ENCODE peak calls at places on chromosomes 12 and 14, in eight cellular contexts. L, S, I, X, A, O, N and J are unnamed samples.

GRCh38 chr12:121688966-121689365 is 19.5 kb upstream of the MORN3 start:
- DNase-seq in L (no peak), S (no peak), I (no peak), X (no peak), A (no peak), O (no peak), N (no peak), J (no peak)

GRCh38 chr14:66008631-66009030 is 477.5 kb upstream of the CCDC196 start:
- DNase-seq in L (no peak), S (no peak), I (no peak), X (no peak), A (no peak), O (no peak), N (no peak), J (no peak)

GRCh38 chr12:59322473-59322872 is 273.4 kb upstream of the SLC16A7 start:
- DNase-seq in L (no peak), S (no peak), I (no peak), X (no peak), A (no peak), O (no peak), N (no peak), J (no peak)

GRCh38 chr12:115666168-115666567 is 611.3 kb downstream of the MED13L start:
- DNase-seq in L (no peak), S (no peak), I (no peak), X (no peak), A (no peak), O (no peak), N (no peak), J (no peak)

GRCh38 chr12:52082988-52083637 is 3.6 kb downstream of the SMIM41 start:
- DNase-seq in L (peak; percentile 61), S (peak; percentile 64), I (peak; percentile 68), X (no peak), A (no peak), O (peak; percentile 49), N (no peak), J (peak; percentile 71)

GRCh38 chr12:103687262-103687661 is 100.2 kb downstream of the STAB2 start:
- DNase-seq in L (no peak), S (no peak), I (no peak), X (no peak), A (no peak), O (no peak), N (no peak), J (no peak)

GRCh38 chr14:97412933-97413574 is 615.9 kb downstream of the VRK1 start:
- DNase-seq in L (no peak), S (no peak), I (no peak), X (no peak), A (no peak), O (no peak), N (no peak), J (no peak)

GRCh38 chr12:110256780-110257431 is 24.1 kb upstream of the ATP2A2 start:
- DNase-seq in L (peak; percentile 16), S (no peak), I (no peak), X (no peak), A (no peak), O (no peak), N (no peak), J (no peak)

GRCh38 chr12:80183939-80184338 is 84.6 kb downstream of the OTOGL start:
- DNase-seq in L (no peak), S (no peak), I (no peak), X (no peak), A (no peak), O (no peak), N (no peak), J (no peak)

GRCh38 chr12:25284024-25284423 is 33.3 kb upstream of the KRAS start:
- DNase-seq in L (peak; percentile 23), S (no peak), I (peak; percentile 19), X (no peak), A (no peak), O (no peak), N (no peak), J (no peak)

GRCh38 chr12:111777345-111778045 is 10.8 kb downstream of the ALDH2 start:
- DNase-seq in L (peak; percentile 84), S (no peak), I (peak; percentile 82), X (no peak), A (no peak), O (no peak), N (no peak), J (no peak)

GRCh38 chr12:104132351-104132956 is 5.6 kb downstream of the NFYB start:
- DNase-seq in L (no peak), S (no peak), I (no peak), X (no peak), A (no peak), O (no peak), N (no peak), J (no peak)

GRCh38 chr14:54606178-54606577 is 39.2 kb downstream of the SAMD4A start:
- DNase-seq in L (no peak), S (no peak), I (no peak), X (no peak), A (peak; percentile 58), O (peak; percentile 62), N (peak; percentile 67), J (no peak)

GRCh38 chr12:93125126-93125525 is 196.0 kb upstream of the EEA1 start:
- DNase-seq in L (no peak), S (peak; percentile 85), I (no peak), X (no peak), A (no peak), O (no peak), N (no peak), J (peak; percentile 33)

GRCh38 chr14:93008381-93008780 is 85.4 kb downstream of the CHGA start:
- DNase-seq in L (no peak), S (peak; percentile 87), I (no peak), X (no peak), A (no peak), O (peak; percentile 64), N (no peak), J (peak; percentile 60)

GRCh38 chr12:13124661-13125505 is 21.4 kb upstream of the GSG1 start:
- DNase-seq in L (no peak), S (peak; percentile 40), I (no peak), X (peak; percentile 21), A (no peak), O (peak; percentile 69), N (no peak), J (peak; percentile 75)

GRCh38 chr12:602700-603068 is 60.6 kb downstream of the NINJ2 start:
- DNase-seq in L (no peak), S (no peak), I (no peak), X (no peak), A (no peak), O (no peak), N (no peak), J (no peak)

GRCh38 chr12:24561882-24562760 is 386.8 kb downstream of the BCAT1 start:
- DNase-seq in L (peak; percentile 55), S (peak; percentile 60), I (peak; percentile 39), X (no peak), A (peak; percentile 53), O (peak; percentile 77), N (no peak), J (peak; percentile 51)

GRCh38 chr12:102201662-102202061 is 4.0 kb upstream of the PMCH start:
- DNase-seq in L (no peak), S (no peak), I (no peak), X (no peak), A (no peak), O (no peak), N (no peak), J (no peak)

DNA sequence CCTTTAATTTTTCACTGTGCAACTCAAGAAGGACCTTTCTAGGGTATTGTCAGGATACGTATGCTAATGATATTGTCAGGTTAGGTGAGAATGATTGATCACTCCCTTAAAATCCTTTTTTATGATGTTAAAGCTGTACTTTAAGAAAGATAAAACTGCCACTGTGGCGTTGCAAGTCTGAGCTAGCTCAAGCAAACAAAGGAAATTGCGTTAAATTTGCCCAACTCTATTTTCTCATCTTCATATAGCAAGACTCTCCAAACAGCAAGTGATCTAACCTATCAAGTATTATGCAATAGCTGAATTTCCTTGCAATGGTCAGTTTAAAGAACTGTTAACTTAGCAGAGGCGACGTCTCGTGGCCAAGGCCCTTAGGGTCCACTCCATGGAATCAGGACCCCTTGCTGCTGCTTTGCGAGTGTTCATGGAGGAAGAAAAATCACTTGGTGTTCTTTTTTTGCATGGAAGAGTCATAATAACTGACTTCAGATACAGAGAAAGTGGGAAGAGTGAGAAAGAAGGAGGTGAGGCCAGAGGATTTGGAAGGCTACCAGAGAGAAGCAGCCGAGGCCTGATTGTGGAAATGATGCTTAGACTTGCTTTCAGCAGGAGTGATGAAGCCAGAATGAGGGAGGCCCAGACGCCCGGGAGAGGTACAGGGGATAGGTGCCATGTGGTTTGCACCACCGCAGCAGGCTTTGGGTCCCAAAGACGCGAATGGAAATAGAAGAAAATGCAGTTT is 2.5 kb downstream of the TRAF3 start:
- DNase-seq in L (no peak), S (peak; percentile 27), I (no peak), X (no peak), A (no peak), O (no peak), N (no peak), J (peak; percentile 37)
- H3K4me3 ChIP-seq in L (no peak overlapping the region), S (no peak overlapping the region), I (no peak overlapping the region), X (no peak overlapping the region), A (no peak overlapping the region), O (peak overlapping the region; percentile 92), N (peak overlapping the region; percentile 76), J (peak overlapping the region; percentile 69)

DNA sequence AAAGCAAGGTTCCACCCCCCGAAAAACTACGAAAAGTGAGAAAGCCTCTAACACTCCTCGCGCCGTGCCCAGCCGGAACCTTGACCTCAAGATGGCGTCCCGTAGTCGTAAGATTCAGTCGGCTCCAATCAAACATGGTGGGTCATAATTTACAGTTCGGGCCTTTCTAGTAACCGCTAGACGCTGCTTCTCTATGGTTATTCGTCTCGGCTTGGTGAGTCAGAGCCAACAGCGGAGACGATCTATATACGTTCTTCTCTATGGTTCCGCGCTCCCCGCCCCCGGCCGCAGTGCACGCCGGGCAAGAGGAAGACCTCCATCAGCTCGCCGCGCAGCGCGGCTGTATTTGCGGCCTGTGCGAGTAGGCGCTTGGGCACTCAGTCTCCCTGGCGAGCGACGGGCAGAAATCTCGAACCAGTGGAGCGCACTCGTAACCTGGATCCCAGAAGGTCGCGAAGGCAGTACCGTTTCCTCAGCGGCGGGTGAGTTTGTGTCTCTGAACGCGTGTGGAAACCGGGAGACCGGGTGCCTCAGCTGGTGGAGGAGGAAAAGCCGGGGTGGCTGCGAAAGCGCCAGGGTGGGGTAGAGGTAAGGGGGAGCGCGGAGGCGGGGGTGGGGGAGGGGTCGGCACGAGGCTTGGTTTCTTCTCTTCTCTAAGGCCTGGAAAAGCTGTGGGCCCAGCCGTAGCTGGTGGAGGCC is at the start of gene RBM25:
- DNase-seq in L (peak; percentile 98), S (peak; percentile 99), I (peak; percentile 97), X (peak; percentile 97), A (peak; percentile 98), O (peak; percentile 99), N (peak; percentile 98), J (peak; percentile 100)
- TF ChIP-seq CTCF in L (no peak), S (no peak), I (no peak), X (no peak), A (no peak), O (no peak), N (no peak), J (no peak)

DNA sequence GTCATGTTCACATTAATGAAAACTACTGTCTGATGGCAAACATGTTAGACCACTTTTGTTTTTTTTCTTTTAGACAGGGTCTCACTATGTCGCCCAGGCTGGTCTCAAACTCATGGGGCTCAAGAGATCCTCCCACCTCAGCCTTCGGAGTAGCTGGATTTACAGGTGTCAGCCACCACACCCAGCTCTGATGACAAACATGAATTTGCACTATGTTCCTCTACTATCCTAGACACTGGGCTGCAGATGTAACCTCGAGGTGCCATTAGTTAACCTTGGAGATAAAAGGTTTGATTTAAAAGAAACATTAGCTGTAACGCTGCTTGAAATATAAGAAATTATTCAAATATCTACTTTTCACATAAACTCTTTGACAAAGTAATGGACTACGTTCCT is 8.1 kb downstream of the VPS37B start:
- DNase-seq in L (no peak), S (no peak), I (no peak), X (no peak), A (no peak), O (no peak), N (no peak), J (no peak)
- H3K4me3 ChIP-seq in L (peak overlapping the region; percentile 0), S (no peak overlapping the region), I (no peak overlapping the region), X (no peak overlapping the region), A (no peak overlapping the region), O (no peak overlapping the region), N (no peak overlapping the region), J (no peak overlapping the region)

GRCh38 chr12:46559311-46559710 is 186.7 kb upstream of the SLC38A2 start:
- DNase-seq in L (no peak), S (peak; percentile 79), I (no peak), X (no peak), A (no peak), O (peak; percentile 71), N (no peak), J (peak; percentile 81)
- TF ChIP-seq CTCF in L (no peak), S (no peak), I (no peak), X (no peak), A (no peak), O (no peak), N (no peak), J (no peak)